ENCODE peak calls at places on chromosomes 7 and 10, in seven cellular contexts. P, Z, V, M, R, H and N are unnamed samples.

GRCh38 chr7:4791738-4792536 is 16.5 kb downstream of the AP5Z1 start:
- DNase-seq in H (peak; percentile 23), M (no peak), R (peak; percentile 89), P (peak; percentile 26), V (peak; percentile 96), Z (peak; percentile 83), N (no peak)

GRCh38 chr7:39356531-39356930 is 209.7 kb upstream of the YAE1 start:
- DNase-seq in M (no peak), H (no peak), R (no peak), Z (no peak), V (no peak), P (no peak), N (no peak)

GRCh38 chr10:94011296-94011695 is 17.6 kb downstream of the PLCE1 start:
- DNase-seq in Z (no peak), V (no peak), R (no peak), M (no peak), H (no peak), P (no peak), N (no peak)

GRCh38 chr7:42907316-42907715 is 4.6 kb downstream of the C7orf25 start:
- DNase-seq in R (no peak), M (no peak), V (no peak), Z (no peak), H (no peak), P (no peak), N (no peak)

GRCh38 chr7:101747758-101748345 is 69.6 kb upstream of the CUX1 start:
- DNase-seq in M (no peak), V (peak; percentile 44), P (no peak), R (no peak), Z (no peak), H (no peak), N (no peak)

GRCh38 chr7:140206963-140207362 is 30.2 kb upstream of the KDM7A start:
- DNase-seq in R (no peak), P (no peak), V (no peak), M (no peak), Z (no peak), H (no peak), N (no peak)

GRCh38 chr7:45684910-45685618 is 110.9 kb downstream of the ADCY1 start:
- DNase-seq in M (no peak), P (no peak), R (no peak), V (no peak), H (no peak), Z (no peak), N (peak; percentile 58)

GRCh38 chr10:89275383-89275782 is 23.8 kb upstream of the LIPA start:
- DNase-seq in P (no peak), V (no peak), H (no peak), M (no peak), R (no peak), Z (no peak), N (no peak)

GRCh38 chr7:54788664-54789063 is 29.7 kb upstream of the SEC61G start:
- DNase-seq in V (peak; percentile 73), R (no peak), M (peak; percentile 13), Z (peak; percentile 47), H (peak; percentile 53), P (peak; percentile 95), N (peak; percentile 89)

GRCh38 chr10:17249820-17250219 is 21.8 kb downstream of the VIM start:
- DNase-seq in V (peak; percentile 12), H (no peak), M (no peak), R (no peak), P (peak; percentile 29), Z (no peak), N (peak; percentile 42)

DNA sequence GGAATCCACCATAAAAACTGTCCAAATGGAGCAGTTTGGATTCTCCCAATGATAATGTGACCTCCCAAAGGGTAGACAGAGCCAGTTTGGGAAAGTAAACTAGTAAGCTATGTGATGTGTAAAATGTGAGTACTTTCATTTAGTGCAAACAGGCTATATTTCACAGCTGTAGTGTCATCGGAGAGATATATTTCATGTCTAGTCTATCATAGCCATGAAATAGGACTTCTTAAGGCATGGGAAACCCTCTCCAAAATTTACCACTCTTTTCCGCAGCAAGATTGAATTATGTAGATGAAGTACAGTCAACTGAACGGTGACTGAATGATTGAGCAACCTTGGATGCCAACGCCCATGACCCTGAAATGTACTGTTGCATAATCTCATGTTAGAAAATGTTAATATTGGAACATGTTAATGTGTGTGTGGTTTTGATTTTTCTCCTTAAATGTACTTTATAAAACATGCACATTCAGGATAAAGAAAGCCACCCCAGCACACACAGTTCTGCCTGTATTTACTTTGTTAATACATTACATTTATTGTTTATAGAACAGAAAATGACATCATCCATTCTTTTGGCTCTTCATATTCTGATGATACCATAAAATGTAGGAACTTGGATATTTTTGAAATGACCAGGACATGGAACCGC is 140.5 kb downstream of the NRP1 start:
- DNase-seq in M (no peak), V (no peak), H (peak; percentile 45), P (no peak), Z (no peak), R (no peak), N (no peak)
- TF ChIP-seq JUND in M (no peak), V (no peak), H (no peak), P (no peak), Z (no peak), R (no peak), N (no peak)

GRCh38 chr10:26408858-26409494 is 29.2 kb upstream of the APBB1IP start:
- DNase-seq in H (no peak), V (no peak), R (no peak), Z (no peak), P (no peak), M (no peak), N (no peak)
- TF ChIP-seq JUND in H (no peak), V (no peak), R (no peak), Z (no peak), P (no peak), M (no peak), N (no peak)

DNA sequence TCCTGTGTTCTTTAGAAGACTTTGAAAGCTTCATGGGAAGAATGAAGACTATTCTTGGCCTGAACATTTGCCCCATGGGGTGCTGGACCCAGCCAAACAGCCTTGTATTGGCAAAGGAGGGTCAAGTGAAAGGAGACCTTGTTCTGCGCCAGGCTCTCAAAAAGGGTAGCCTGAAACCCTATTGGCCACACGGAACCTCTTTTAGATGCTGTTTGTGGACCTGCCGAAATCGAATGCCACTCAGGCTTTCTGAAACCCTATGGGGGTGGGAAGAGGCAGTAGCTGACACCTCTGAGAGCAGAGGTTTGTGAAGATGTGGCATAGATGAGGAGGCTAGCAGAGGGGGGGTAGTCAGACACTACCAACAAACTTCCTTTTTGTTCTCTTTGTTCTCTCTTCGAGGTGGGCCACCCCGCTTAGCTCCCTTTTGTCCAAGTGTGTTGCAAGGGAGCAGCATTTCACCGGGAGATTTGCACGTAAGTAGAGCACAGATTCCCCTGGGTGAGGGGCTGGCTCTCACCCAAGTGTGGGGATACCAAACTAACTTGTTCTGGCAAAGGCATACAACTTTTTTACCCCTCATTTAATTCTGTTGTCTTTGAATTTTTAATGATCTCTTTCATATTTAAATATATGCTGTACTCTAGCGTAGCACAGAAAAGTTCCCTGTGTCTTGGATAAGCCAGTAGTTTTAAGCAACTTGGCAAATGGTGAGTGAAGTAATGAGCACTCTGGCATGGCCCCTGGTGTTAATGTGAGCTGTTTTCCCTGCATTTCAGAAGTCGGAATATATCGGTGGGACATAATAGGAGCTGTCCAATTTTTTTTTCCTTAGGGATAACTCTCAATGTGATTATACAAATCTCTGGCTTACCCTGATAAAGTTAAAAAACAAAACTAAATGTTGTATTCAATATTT is 107.7 kb downstream of the SEPTIN7 start:
- DNase-seq in M (no peak), V (no peak), R (no peak), Z (no peak), H (no peak), P (no peak), N (no peak)
- TF ChIP-seq JUND in M (no peak), V (no peak), R (no peak), Z (no peak), H (no peak), P (no peak), N (no peak)

GRCh38 chr7:158779061-158779992 is 50.0 kb downstream of the ESYT2 start:
- DNase-seq in Z (no peak), V (no peak), P (no peak), R (no peak), H (no peak), M (no peak), N (no peak)
- TF ChIP-seq JUND in Z (no peak), V (no peak), P (no peak), R (no peak), H (no peak), M (no peak), N (no peak)